ENCODE peak calls at places on chromosomes 2 and 18, in nine cellular contexts. X, G, V, Q, B, L, M, W and P are unnamed samples.

GRCh38 chr18:45326505-45326904 is 288.8 kb upstream of the SLC14A2 start:
- DNase-seq in X (no peak), G (no peak), V (no peak), Q (no peak), B (no peak), L (no peak), M (no peak), W (no peak), P (no peak)

GRCh38 chr2:141589314-141589713 is 541.5 kb downstream of the LRP1B start:
- DNase-seq in X (no peak), G (no peak), V (no peak), Q (no peak), B (no peak), L (no peak), M (no peak), W (no peak), P (no peak)

GRCh38 chr2:226772389-226773179 is 27.0 kb downstream of the IRS1 start:
- DNase-seq in X (no peak), G (no peak), V (no peak), Q (no peak), B (no peak), L (no peak), M (peak), W (peak), P (no peak)

GRCh38 chr2:43224571-43225092 is 1.8 kb downstream of the ZFP36L2 start:
- DNase-seq in X (no peak), G (no peak), V (no peak), Q (peak), B (no peak), L (no peak), M (no peak), W (no peak), P (no peak)

GRCh38 chr18:45731706-45732105 is 7.7 kb downstream of the SLC14A1 start:
- DNase-seq in X (no peak), G (no peak), V (no peak), Q (no peak), B (no peak), L (no peak), M (no peak), W (no peak), P (peak)

GRCh38 chr2:150767924-150768801 is 280.7 kb upstream of the RND3 start:
- DNase-seq in X (no peak), G (no peak), V (no peak), Q (no peak), B (no peak), L (no peak), M (no peak), W (no peak), P (no peak)

GRCh38 chr18:14781671-14782070 is 33.7 kb downstream of the ANKRD30B start:
- DNase-seq in X (no peak), G (no peak), V (no peak), Q (no peak), B (no peak), L (no peak), M (no peak), W (no peak), P (no peak)

GRCh38 chr2:239264838-239265651 is 135.8 kb downstream of the HDAC4 start:
- DNase-seq in X (no peak), G (peak), V (no peak), Q (peak), B (no peak), L (no peak), M (peak), W (no peak), P (no peak)

GRCh38 chr2:85409719-85410583 is at the start of gene CAPG:
- DNase-seq in X (no peak), G (no peak), V (no peak), Q (no peak), B (no peak), L (no peak), M (peak), W (peak), P (no peak)

GRCh38 chr2:37656512-37657423 is 14.7 kb downstream of the CDC42EP3 start:
- DNase-seq in X (no peak), G (peak), V (no peak), Q (no peak), B (no peak), L (no peak), M (no peak), W (no peak), P (no peak)

GRCh38 chr2:21452678-21453077 is 328.9 kb downstream of the TDRD15 start:
- DNase-seq in X (no peak), G (no peak), V (no peak), Q (no peak), B (no peak), L (no peak), M (no peak), W (no peak), P (no peak)

GRCh38 chr18:7165846-7166393 is 48.3 kb upstream of the LAMA1 start:
- DNase-seq in X (no peak), G (no peak), V (no peak), Q (no peak), B (no peak), L (no peak), M (no peak), W (no peak), P (peak)

GRCh38 chr18:24795129-24795528 is 334.7 kb downstream of the HRH4 start:
- DNase-seq in X (no peak), G (no peak), V (no peak), Q (no peak), B (no peak), L (no peak), M (no peak), W (no peak), P (no peak)

GRCh38 chr2:232941400-232941799 is 71.3 kb downstream of the SNORC start:
- DNase-seq in X (no peak), G (no peak), V (no peak), Q (no peak), B (no peak), L (no peak), M (no peak), W (no peak), P (no peak)

GRCh38 chr2:68643011-68643873 is at the start of gene PROKR1:
- DNase-seq in X (no peak), G (peak), V (no peak), Q (no peak), B (peak), L (no peak), M (peak), W (peak), P (peak)

GRCh38 chr2:190180313-190181065 is 118.0 kb upstream of the MSTN start:
- DNase-seq in X (no peak), G (peak), V (peak), Q (no peak), B (peak), L (no peak), M (peak), W (peak), P (peak)

GRCh38 chr2:16172324-16173175 is 232.2 kb downstream of the MYCN start:
- DNase-seq in X (no peak), G (no peak), V (no peak), Q (no peak), B (no peak), L (no peak), M (no peak), W (no peak), P (no peak)

GRCh38 chr18:10416020-10416419 is 38.4 kb upstream of the APCDD1 start:
- DNase-seq in X (no peak), G (no peak), V (no peak), Q (no peak), B (no peak), L (no peak), M (no peak), W (no peak), P (no peak)

GRCh38 chr2:230890696-230891095 is 26.0 kb downstream of the ITM2C start:
- DNase-seq in X (no peak), G (no peak), V (peak), Q (no peak), B (no peak), L (no peak), M (no peak), W (no peak), P (no peak)

GRCh38 chr2:200319587-200320337 is 13.3 kb downstream of the SPATS2L start:
- DNase-seq in X (no peak), G (no peak), V (no peak), Q (no peak), B (no peak), L (no peak), M (no peak), W (no peak), P (peak)

GRCh38 chr2:239155806-239156480 is 244.9 kb downstream of the HDAC4 start:
- DNase-seq in X (no peak), G (no peak), V (no peak), Q (no peak), B (no peak), L (peak), M (no peak), W (no peak), P (no peak)

GRCh38 chr2:160308915-160309314 is 108.8 kb upstream of the ITGB6 start:
- DNase-seq in X (no peak), G (no peak), V (no peak), Q (no peak), B (no peak), L (no peak), M (no peak), W (no peak), P (no peak)

GRCh38 chr2:122748552-122749011 is 993.1 kb downstream of the TSN start:
- DNase-seq in X (no peak), G (peak), V (no peak), Q (no peak), B (no peak), L (no peak), M (no peak), W (no peak), P (no peak)

GRCh38 chr2:12291303-12291702 is 425.4 kb upstream of the TRIB2 start:
- DNase-seq in X (no peak), G (no peak), V (no peak), Q (no peak), B (no peak), L (no peak), M (no peak), W (no peak), P (no peak)

GRCh38 chr2:171482308-171482707 is 40.0 kb upstream of the CYBRD1 start:
- DNase-seq in X (no peak), G (no peak), V (no peak), Q (no peak), B (no peak), L (no peak), M (no peak), W (no peak), P (no peak)

GRCh38 chr2:46535360-46535759 is 56.0 kb downstream of the TMEM247 start:
- DNase-seq in X (no peak), G (no peak), V (no peak), Q (no peak), B (no peak), L (no peak), M (no peak), W (no peak), P (no peak)